ENCODE peak calls at places on chromosomes 6 and 20, in five cellular contexts. One of them, this sample, is unnamed.

GRCh38 chr20:37649635-37650244 is 44.1 kb upstream of the CTNNBL1 start:
- DNase-seq in C1 segment of cervical spinal cord: no peak
- DNase-seq in central memory CD4-positive, alpha-beta T cell: no peak
- DNase-seq in bronchial epithelial cell: no peak
- DNase-seq in CD4-positive, alpha-beta T cell: no peak
- DNase-seq in this sample: no peak

GRCh38 chr6:72218125-72218524 is 331.8 kb downstream of the RIMS1 start:
- DNase-seq in CD4-positive, alpha-beta T cell: no peak
- DNase-seq in C1 segment of cervical spinal cord: no peak
- DNase-seq in bronchial epithelial cell: peak; percentile 17
- DNase-seq in central memory CD4-positive, alpha-beta T cell: no peak
- DNase-seq in this sample: no peak

GRCh38 chr6:12815884-12816600 is 99.5 kb downstream of the PHACTR1 start:
- DNase-seq in central memory CD4-positive, alpha-beta T cell: no peak
- DNase-seq in bronchial epithelial cell: peak; percentile 13
- DNase-seq in CD4-positive, alpha-beta T cell: no peak
- DNase-seq in C1 segment of cervical spinal cord: no peak
- DNase-seq in this sample: no peak

GRCh38 chr20:12112089-12112474 is 194.4 kb downstream of the BTBD3 start:
- DNase-seq in CD4-positive, alpha-beta T cell: no peak
- DNase-seq in bronchial epithelial cell: peak; percentile 4
- DNase-seq in central memory CD4-positive, alpha-beta T cell: no peak
- DNase-seq in C1 segment of cervical spinal cord: no peak
- DNase-seq in this sample: no peak

GRCh38 chr6:64254558-64254957 is 619.0 kb downstream of the PHF3 start:
- DNase-seq in bronchial epithelial cell: peak; percentile 89
- DNase-seq in C1 segment of cervical spinal cord: no peak
- DNase-seq in central memory CD4-positive, alpha-beta T cell: no peak
- DNase-seq in CD4-positive, alpha-beta T cell: no peak
- DNase-seq in this sample: no peak

GRCh38 chr20:11734431-11734830 is 183.3 kb upstream of the BTBD3 start:
- DNase-seq in CD4-positive, alpha-beta T cell: no peak
- DNase-seq in bronchial epithelial cell: no peak
- DNase-seq in C1 segment of cervical spinal cord: no peak
- DNase-seq in central memory CD4-positive, alpha-beta T cell: no peak
- DNase-seq in this sample: no peak

GRCh38 chr6:112035446-112035845 is 18.5 kb upstream of the CCN6 start:
- DNase-seq in central memory CD4-positive, alpha-beta T cell: no peak
- DNase-seq in C1 segment of cervical spinal cord: no peak
- DNase-seq in bronchial epithelial cell: no peak
- DNase-seq in CD4-positive, alpha-beta T cell: no peak
- DNase-seq in this sample: no peak

GRCh38 chr6:41878961-41879405 is 16.2 kb downstream of the USP49 start:
- DNase-seq in C1 segment of cervical spinal cord: no peak
- DNase-seq in CD4-positive, alpha-beta T cell: no peak
- DNase-seq in central memory CD4-positive, alpha-beta T cell: no peak
- DNase-seq in bronchial epithelial cell: peak; percentile 8
- DNase-seq in this sample: no peak

GRCh38 chr6:115733426-115733825 is 327.3 kb downstream of the FRK start:
- DNase-seq in bronchial epithelial cell: no peak
- DNase-seq in CD4-positive, alpha-beta T cell: no peak
- DNase-seq in central memory CD4-positive, alpha-beta T cell: no peak
- DNase-seq in C1 segment of cervical spinal cord: no peak
- DNase-seq in this sample: no peak

GRCh38 chr6:72733045-72733444 is 111.2 kb downstream of the KCNQ5 start:
- DNase-seq in C1 segment of cervical spinal cord: no peak
- DNase-seq in bronchial epithelial cell: peak; percentile 19
- DNase-seq in central memory CD4-positive, alpha-beta T cell: no peak
- DNase-seq in CD4-positive, alpha-beta T cell: no peak
- DNase-seq in this sample: no peak

GRCh38 chr6:161439093-161439492 is 165.2 kb upstream of the AGPAT4 start:
- DNase-seq in CD4-positive, alpha-beta T cell: no peak
- DNase-seq in C1 segment of cervical spinal cord: no peak
- DNase-seq in central memory CD4-positive, alpha-beta T cell: no peak
- DNase-seq in bronchial epithelial cell: peak; percentile 22
- DNase-seq in this sample: no peak

GRCh38 chr6:164006459-164006858 is 591.9 kb downstream of the QKI start:
- DNase-seq in CD4-positive, alpha-beta T cell: no peak
- DNase-seq in bronchial epithelial cell: no peak
- DNase-seq in central memory CD4-positive, alpha-beta T cell: no peak
- DNase-seq in C1 segment of cervical spinal cord: no peak
- DNase-seq in this sample: no peak

GRCh38 chr6:139482184-139482751 is 107.8 kb upstream of the CITED2 start:
- DNase-seq in CD4-positive, alpha-beta T cell: no peak
- DNase-seq in central memory CD4-positive, alpha-beta T cell: no peak
- DNase-seq in C1 segment of cervical spinal cord: no peak
- DNase-seq in bronchial epithelial cell: no peak
- DNase-seq in this sample: no peak

GRCh38 chr6:113564401-113565161 is 292.6 kb upstream of the MARCKS start:
- DNase-seq in CD4-positive, alpha-beta T cell: no peak
- DNase-seq in C1 segment of cervical spinal cord: peak; percentile 85
- DNase-seq in bronchial epithelial cell: peak; percentile 26
- DNase-seq in central memory CD4-positive, alpha-beta T cell: no peak
- DNase-seq in this sample: no peak

GRCh38 chr6:35028781-35029180 is 112.4 kb downstream of the TCP11 start:
- DNase-seq in bronchial epithelial cell: no peak
- DNase-seq in C1 segment of cervical spinal cord: no peak
- DNase-seq in central memory CD4-positive, alpha-beta T cell: no peak
- DNase-seq in CD4-positive, alpha-beta T cell: no peak
- DNase-seq in this sample: no peak

GRCh38 chr20:1537731-1538058 is 19.8 kb downstream of the SIRPD start:
- DNase-seq in bronchial epithelial cell: no peak
- DNase-seq in CD4-positive, alpha-beta T cell: no peak
- DNase-seq in central memory CD4-positive, alpha-beta T cell: no peak
- DNase-seq in C1 segment of cervical spinal cord: peak; percentile 9
- DNase-seq in this sample: no peak

GRCh38 chr6:33630014-33630413 is 8.9 kb downstream of the ITPR3 start:
- DNase-seq in central memory CD4-positive, alpha-beta T cell: no peak
- DNase-seq in CD4-positive, alpha-beta T cell: peak; percentile 17
- DNase-seq in C1 segment of cervical spinal cord: no peak
- DNase-seq in bronchial epithelial cell: no peak
- DNase-seq in this sample: no peak

GRCh38 chr6:127212376-127212775 is 54.3 kb upstream of the RNF146 start:
- DNase-seq in central memory CD4-positive, alpha-beta T cell: no peak
- DNase-seq in C1 segment of cervical spinal cord: no peak
- DNase-seq in bronchial epithelial cell: no peak
- DNase-seq in CD4-positive, alpha-beta T cell: no peak
- DNase-seq in this sample: no peak

GRCh38 chr6:163324326-163324927 is 90.1 kb upstream of the QKI start:
- DNase-seq in CD4-positive, alpha-beta T cell: no peak
- DNase-seq in central memory CD4-positive, alpha-beta T cell: no peak
- DNase-seq in bronchial epithelial cell: no peak
- DNase-seq in C1 segment of cervical spinal cord: no peak
- DNase-seq in this sample: no peak

GRCh38 chr6:148358196-148358785 is 15.7 kb downstream of the SASH1 start:
- DNase-seq in bronchial epithelial cell: no peak
- DNase-seq in central memory CD4-positive, alpha-beta T cell: peak; percentile 15
- DNase-seq in C1 segment of cervical spinal cord: peak; percentile 29
- DNase-seq in CD4-positive, alpha-beta T cell: no peak
- DNase-seq in this sample: no peak

GRCh38 chr6:111423960-111424846 is 58.8 kb downstream of the REV3L start:
- DNase-seq in central memory CD4-positive, alpha-beta T cell: no peak
- DNase-seq in CD4-positive, alpha-beta T cell: no peak
- DNase-seq in C1 segment of cervical spinal cord: peak; percentile 49
- DNase-seq in bronchial epithelial cell: peak; percentile 18
- DNase-seq in this sample: no peak

GRCh38 chr6:70398783-70399730 is 14.3 kb upstream of the FAM135A start:
- DNase-seq in C1 segment of cervical spinal cord: no peak
- DNase-seq in bronchial epithelial cell: peak; percentile 99
- DNase-seq in central memory CD4-positive, alpha-beta T cell: no peak
- DNase-seq in CD4-positive, alpha-beta T cell: no peak
- DNase-seq in this sample: no peak

GRCh38 chr6:166104107-166104506 is 63.5 kb downstream of the TBXT start:
- DNase-seq in C1 segment of cervical spinal cord: no peak
- DNase-seq in central memory CD4-positive, alpha-beta T cell: no peak
- DNase-seq in CD4-positive, alpha-beta T cell: no peak
- DNase-seq in bronchial epithelial cell: no peak
- DNase-seq in this sample: no peak

GRCh38 chr6:18260448-18261106 is 3.8 kb downstream of the DEK start:
- DNase-seq in C1 segment of cervical spinal cord: no peak
- DNase-seq in bronchial epithelial cell: peak; percentile 75
- DNase-seq in CD4-positive, alpha-beta T cell: no peak
- DNase-seq in central memory CD4-positive, alpha-beta T cell: no peak
- DNase-seq in this sample: no peak

GRCh38 chr20:33038243-33038642 is 6.8 kb downstream of the BPIFB6 start:
- DNase-seq in C1 segment of cervical spinal cord: no peak
- DNase-seq in CD4-positive, alpha-beta T cell: no peak
- DNase-seq in central memory CD4-positive, alpha-beta T cell: no peak
- DNase-seq in bronchial epithelial cell: no peak
- DNase-seq in this sample: no peak

GRCh38 chr6:127342296-127342945 is 988 bp downstream of the ECHDC1 start:
- DNase-seq in bronchial epithelial cell: peak; percentile 19
- DNase-seq in CD4-positive, alpha-beta T cell: no peak
- DNase-seq in central memory CD4-positive, alpha-beta T cell: no peak
- DNase-seq in C1 segment of cervical spinal cord: no peak
- DNase-seq in this sample: no peak

GRCh38 chr6:129141499-129141898 is 258.6 kb downstream of the LAMA2 start:
- DNase-seq in bronchial epithelial cell: no peak
- DNase-seq in C1 segment of cervical spinal cord: no peak
- DNase-seq in central memory CD4-positive, alpha-beta T cell: no peak
- DNase-seq in CD4-positive, alpha-beta T cell: no peak
- DNase-seq in this sample: no peak

GRCh38 chr6:150717419-150717818 is 117.7 kb downstream of the PLEKHG1 start:
- DNase-seq in central memory CD4-positive, alpha-beta T cell: no peak
- DNase-seq in CD4-positive, alpha-beta T cell: no peak
- DNase-seq in C1 segment of cervical spinal cord: no peak
- DNase-seq in bronchial epithelial cell: peak; percentile 74
- DNase-seq in this sample: no peak

GRCh38 chr6:37535701-37536461 is 36.2 kb upstream of the CCDC167 start:
- DNase-seq in bronchial epithelial cell: no peak
- DNase-seq in C1 segment of cervical spinal cord: no peak
- DNase-seq in CD4-positive, alpha-beta T cell: no peak
- DNase-seq in central memory CD4-positive, alpha-beta T cell: no peak
- DNase-seq in this sample: no peak

GRCh38 chr20:1177680-1178079 is 7.1 kb downstream of the TMEM74B start:
- DNase-seq in CD4-positive, alpha-beta T cell: no peak
- DNase-seq in C1 segment of cervical spinal cord: no peak
- DNase-seq in central memory CD4-positive, alpha-beta T cell: no peak
- DNase-seq in bronchial epithelial cell: peak; percentile 18
- DNase-seq in this sample: no peak

GRCh38 chr20:48738399-48739304 is 89.1 kb downstream of the PREX1 start:
- DNase-seq in C1 segment of cervical spinal cord: no peak
- DNase-seq in bronchial epithelial cell: no peak
- DNase-seq in CD4-positive, alpha-beta T cell: no peak
- DNase-seq in central memory CD4-positive, alpha-beta T cell: no peak
- DNase-seq in this sample: peak; percentile 64

GRCh38 chr6:43758617-43759050 is 11.4 kb upstream of the VEGFA start:
- DNase-seq in C1 segment of cervical spinal cord: no peak
- DNase-seq in bronchial epithelial cell: no peak
- DNase-seq in central memory CD4-positive, alpha-beta T cell: no peak
- DNase-seq in CD4-positive, alpha-beta T cell: no peak
- DNase-seq in this sample: no peak

GRCh38 chr6:125083684-125083990 is 69.9 kb upstream of the TPD52L1 start:
- DNase-seq in C1 segment of cervical spinal cord: no peak
- DNase-seq in CD4-positive, alpha-beta T cell: no peak
- DNase-seq in bronchial epithelial cell: no peak
- DNase-seq in central memory CD4-positive, alpha-beta T cell: no peak
- DNase-seq in this sample: no peak

This sample was measured in activated gamma-delta T cell treated with anti-CD3 and anti-CD28 coated beads, Interleukin-2, amount 50 U/mL, for 16 hours.